ENCODE peak calls at places on chromosomes 5 and 9, in nine cellular contexts. J is breast epithelium, X is choroid plexus epithelial cell, B is mammary epithelial cell, P is AG09319, Z is cardiac fibroblast, D is foreskin keratinocyte, T is fibroblast of the aortic adventitia, F is A549. Y is an unnamed sample.

GRCh38 chr5:67413749-67414148 is 217.2 kb upstream of the CD180 start:
- DNase-seq in J (no peak), X (no peak), B (no peak), P (no peak), Z (no peak), D (no peak), T (no peak), F (no peak), Y (no peak)

GRCh38 chr5:140821375-140822280 is at the start of gene PCDHA5:
- DNase-seq in J (no peak), X (peak), B (no peak), P (no peak), Z (peak), D (no peak), T (no peak), F (peak), Y (no peak)

GRCh38 chr9:34096751-34097150 is 29.7 kb downstream of the DCAF12 start:
- DNase-seq in J (no peak), X (no peak), B (no peak), P (no peak), Z (no peak), D (no peak), T (no peak), F (no peak), Y (no peak)

GRCh38 chr5:83947763-83948162 is 227.1 kb upstream of the HAPLN1 start:
- DNase-seq in J (no peak), X (no peak), B (no peak), P (no peak), Z (no peak), D (no peak), T (no peak), F (no peak), Y (no peak)

GRCh38 chr9:78316151-78316892 is 19.4 kb downstream of the PSAT1 start:
- DNase-seq in J (no peak), X (no peak), B (no peak), P (no peak), Z (no peak), D (no peak), T (no peak), F (no peak), Y (no peak)

GRCh38 chr9:127686461-127687393 is 20.1 kb upstream of the CFAP157 start:
- DNase-seq in J (no peak), X (no peak), B (peak), P (no peak), Z (no peak), D (peak), T (no peak), F (no peak), Y (no peak)

GRCh38 chr5:109407913-109408312 is 1.9 kb downstream of the PJA2 start:
- DNase-seq in J (no peak), X (no peak), B (no peak), P (no peak), Z (no peak), D (no peak), T (no peak), F (no peak), Y (no peak)

GRCh38 chr9:101383361-101383760 is 1.4 kb downstream of the BAAT start:
- DNase-seq in J (no peak), X (no peak), B (no peak), P (no peak), Z (no peak), D (no peak), T (no peak), F (no peak), Y (no peak)

GRCh38 chr9:136576269-136576626 is 30.4 kb upstream of the NOTCH1 start:
- DNase-seq in J (peak), X (no peak), B (peak), P (no peak), Z (peak), D (peak), T (peak), F (peak), Y (no peak)

GRCh38 chr5:157470616-157471015 is 10.6 kb downstream of the NIPAL4 start:
- DNase-seq in J (no peak), X (no peak), B (no peak), P (no peak), Z (no peak), D (no peak), T (no peak), F (no peak), Y (no peak)

GRCh38 chr9:115098226-115098965 is 19.6 kb downstream of the TNC start:
- DNase-seq in J (no peak), X (no peak), B (no peak), P (no peak), Z (no peak), D (no peak), T (peak), F (no peak), Y (no peak)

GRCh38 chr5:125874717-125875116 is 548.5 kb upstream of the GRAMD2B start:
- DNase-seq in J (no peak), X (peak), B (peak), P (no peak), Z (no peak), D (no peak), T (no peak), F (no peak), Y (no peak)

GRCh38 chr9:21812945-21813568 is 10.6 kb downstream of the MTAP start:
- DNase-seq in J (peak), X (peak), B (peak), P (no peak), Z (peak), D (peak), T (peak), F (no peak), Y (no peak)

GRCh38 chr9:135363556-135363955 is 116.0 kb upstream of the PPP1R26 start:
- DNase-seq in J (no peak), X (no peak), B (no peak), P (no peak), Z (no peak), D (no peak), T (no peak), F (no peak), Y (no peak)

GRCh38 chr5:101084353-101084752 is 181.3 kb upstream of the ST8SIA4 start:
- DNase-seq in J (no peak), X (no peak), B (no peak), P (no peak), Z (no peak), D (no peak), T (no peak), F (no peak), Y (no peak)

GRCh38 chr9:69485466-69485865 is 160.5 kb downstream of the ENTREP1 start:
- DNase-seq in J (no peak), X (no peak), B (no peak), P (no peak), Z (no peak), D (no peak), T (no peak), F (no peak), Y (no peak)

GRCh38 chr9:113886003-113886324 is 9.9 kb downstream of the ZNF618 start:
- DNase-seq in J (no peak), X (peak), B (no peak), P (no peak), Z (peak), D (no peak), T (peak), F (no peak), Y (no peak)

GRCh38 chr5:176466245-176466871 is 18.2 kb downstream of the FAF2 start:
- DNase-seq in J (no peak), X (peak), B (peak), P (peak), Z (peak), D (no peak), T (peak), F (no peak), Y (no peak)

GRCh38 chr5:141127305-141127704 is 5.7 kb downstream of the PCDHB4 start:
- DNase-seq in J (no peak), X (no peak), B (no peak), P (no peak), Z (no peak), D (no peak), T (no peak), F (no peak), Y (no peak)

GRCh38 chr5:94623026-94623425 is 4.6 kb downstream of the SLF1 start:
- DNase-seq in J (no peak), X (no peak), B (no peak), P (no peak), Z (peak), D (no peak), T (peak), F (no peak), Y (no peak)

GRCh38 chr9:104090578-104090977 is 3.5 kb upstream of the SMC2 start:
- DNase-seq in J (no peak), X (no peak), B (no peak), P (no peak), Z (no peak), D (no peak), T (no peak), F (no peak), Y (no peak)

GRCh38 chr9:120712539-120713031 is 1.7 kb downstream of the MEGF9 start:
- DNase-seq in J (no peak), X (no peak), B (no peak), P (no peak), Z (no peak), D (no peak), T (no peak), F (no peak), Y (no peak)

GRCh38 chr9:16312962-16313546 is 557.4 kb downstream of the BNC2 start:
- DNase-seq in J (no peak), X (no peak), B (no peak), P (no peak), Z (no peak), D (no peak), T (no peak), F (no peak), Y (no peak)

GRCh38 chr5:153974131-153974812 is 64.4 kb downstream of the FAM114A2 start:
- DNase-seq in J (no peak), X (peak), B (peak), P (no peak), Z (peak), D (no peak), T (peak), F (peak), Y (no peak)

GRCh38 chr9:101691657-101692056 is 46.8 kb downstream of the GRIN3A start:
- DNase-seq in J (no peak), X (no peak), B (no peak), P (no peak), Z (no peak), D (no peak), T (no peak), F (no peak), Y (no peak)

GRCh38 chr5:170289749-170290148 is 7.8 kb downstream of the LCP2 start:
- DNase-seq in J (no peak), X (no peak), B (no peak), P (no peak), Z (no peak), D (no peak), T (no peak), F (no peak), Y (no peak)

GRCh38 chr5:170291324-170291847 is 6.2 kb downstream of the LCP2 start:
- DNase-seq in J (no peak), X (no peak), B (no peak), P (no peak), Z (no peak), D (no peak), T (no peak), F (no peak), Y (peak)

GRCh38 chr5:170296036-170296934 is 1.3 kb downstream of the LCP2 start:
- DNase-seq in J (no peak), X (no peak), B (no peak), P (no peak), Z (no peak), D (no peak), T (no peak), F (no peak), Y (no peak)

GRCh38 chr5:170293273-170293672 is 4.3 kb downstream of the LCP2 start:
- DNase-seq in J (no peak), X (no peak), B (no peak), P (no peak), Z (no peak), D (no peak), T (no peak), F (no peak), Y (no peak)

GRCh38 chr5:170292509-170292908 is 5.1 kb downstream of the LCP2 start:
- DNase-seq in J (no peak), X (no peak), B (no peak), P (no peak), Z (no peak), D (no peak), T (no peak), F (no peak), Y (no peak)
- TF ChIP-seq CTCF in J (no peak), X (no peak), B (no peak), P (no peak), Z (no peak), D (no peak), T (no peak), F (no peak), Y (no peak)

DNA sequence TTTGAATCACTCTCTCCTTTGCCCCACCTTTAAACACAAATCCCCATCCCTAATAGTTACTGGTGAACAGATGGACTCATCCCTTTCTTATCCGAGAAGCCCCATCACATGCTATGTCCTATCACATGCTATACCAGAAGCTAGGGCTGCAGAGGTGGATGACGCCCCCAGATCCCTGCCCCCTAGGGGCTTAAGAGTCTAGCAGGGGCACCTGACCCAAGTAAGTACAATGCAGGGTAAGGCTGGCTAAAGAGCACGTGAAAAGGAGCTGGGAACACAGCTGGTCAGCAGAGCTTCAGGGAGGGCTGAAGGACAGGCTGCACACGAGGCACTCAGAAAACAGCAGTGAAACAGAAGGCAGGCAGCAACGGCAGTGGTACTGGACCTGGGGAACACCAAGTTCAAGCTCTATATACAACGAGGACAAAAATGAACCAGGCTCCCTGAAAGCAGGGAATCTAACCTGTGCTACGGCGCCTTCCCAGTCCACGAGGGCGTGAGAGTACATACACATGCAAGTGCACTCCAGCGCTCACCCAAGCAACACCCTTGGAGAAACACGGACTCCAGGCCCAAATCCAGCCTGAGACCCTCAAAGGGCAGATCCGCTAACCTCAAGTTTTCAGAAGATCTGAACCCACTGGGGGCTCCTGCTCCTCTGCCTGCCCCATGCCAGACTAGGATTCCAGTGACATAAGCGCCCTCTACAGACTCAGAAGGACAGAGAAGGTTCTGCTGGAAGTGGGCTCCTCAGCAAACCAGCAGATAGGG is 57.5 kb downstream of the PSMB7 start:
- DNase-seq in J (no peak), X (peak), B (no peak), P (no peak), Z (no peak), D (no peak), T (no peak), F (no peak), Y (no peak)
- TF ChIP-seq CTCF in J (no peak), X (peak), B (no peak), P (peak), Z (peak), D (peak), T (peak), F (peak), Y (no peak)

GRCh38 chr9:24832307-24832706 is 286.6 kb upstream of the IZUMO3 start:
- DNase-seq in J (no peak), X (peak), B (no peak), P (no peak), Z (no peak), D (no peak), T (no peak), F (no peak), Y (no peak)
- TF ChIP-seq CTCF in J (no peak), X (peak), B (peak), P (no peak), Z (peak), D (peak), T (peak), F (no peak), Y (no peak)

DNA sequence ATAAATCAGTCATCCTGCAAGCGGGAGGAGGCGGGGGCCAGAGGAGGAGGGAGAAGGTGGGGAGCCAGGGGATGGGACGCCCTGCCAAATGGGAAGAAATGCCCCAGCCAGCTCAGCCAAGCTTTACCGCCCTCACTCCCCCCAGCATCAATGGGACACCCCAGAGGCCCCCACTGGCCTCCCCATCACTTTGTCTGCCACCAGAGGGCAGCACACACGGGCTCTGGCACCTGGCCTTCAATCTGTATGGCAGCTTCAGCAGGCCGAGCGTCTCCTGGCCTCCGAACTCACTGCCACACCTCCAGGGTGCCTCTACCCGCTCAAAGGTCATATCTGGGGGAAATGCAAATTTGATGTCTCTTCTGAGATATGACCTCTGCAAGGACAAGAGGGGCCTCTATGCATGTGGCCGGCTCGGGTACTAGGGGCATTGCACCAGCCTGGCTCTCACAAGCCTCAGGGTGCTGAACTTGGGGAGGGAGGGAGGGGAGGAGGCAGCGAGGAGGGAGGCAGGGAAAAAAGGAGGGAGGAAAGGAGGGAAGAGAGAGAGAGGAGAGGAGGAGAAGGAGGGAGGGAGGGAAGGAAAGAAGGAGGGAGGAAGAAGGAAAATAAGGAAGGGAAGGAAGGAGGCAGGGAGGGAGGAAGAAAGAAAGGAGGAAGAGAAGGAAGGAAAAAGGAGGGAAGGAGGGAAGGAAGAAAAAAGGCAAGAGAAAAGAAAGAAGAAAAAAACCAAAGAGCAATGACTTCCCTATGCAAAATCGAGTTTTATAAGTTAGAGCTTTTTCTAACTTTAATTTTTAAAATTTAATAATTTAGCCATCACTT is 656 bp upstream of the GFI1B start:
- DNase-seq in J (no peak), X (peak), B (peak), P (peak), Z (peak), D (no peak), T (peak), F (peak), Y (no peak)
- TF ChIP-seq CTCF in J (peak), X (peak), B (peak), P (peak), Z (peak), D (peak), T (peak), F (peak), Y (no peak)

GRCh38 chr5:179504600-179505396 is 45.6 kb upstream of the RUFY1 start:
- DNase-seq in J (no peak), X (peak), B (no peak), P (no peak), Z (no peak), D (no peak), T (no peak), F (no peak), Y (peak)

GRCh38 chr5:179509845-179510244 is 40.5 kb upstream of the RUFY1 start:
- DNase-seq in J (no peak), X (no peak), B (no peak), P (no peak), Z (no peak), D (no peak), T (no peak), F (no peak), Y (no peak)

GRCh38 chr5:179505636-179506261 is 44.6 kb upstream of the RUFY1 start:
- DNase-seq in J (no peak), X (no peak), B (no peak), P (no peak), Z (no peak), D (no peak), T (no peak), F (no peak), Y (peak)

GRCh38 chr5:179509239-179509638 is 41.1 kb upstream of the RUFY1 start:
- DNase-seq in J (no peak), X (no peak), B (no peak), P (no peak), Z (no peak), D (no peak), T (no peak), F (no peak), Y (no peak)

GRCh38 chr5:179504191-179504590 is 46.2 kb upstream of the RUFY1 start:
- DNase-seq in J (no peak), X (no peak), B (no peak), P (no peak), Z (no peak), D (no peak), T (no peak), F (no peak), Y (peak)
- TF ChIP-seq CTCF in J (no peak), X (no peak), B (no peak), P (no peak), Z (no peak), D (no peak), T (no peak), F (no peak), Y (no peak)

DNA sequence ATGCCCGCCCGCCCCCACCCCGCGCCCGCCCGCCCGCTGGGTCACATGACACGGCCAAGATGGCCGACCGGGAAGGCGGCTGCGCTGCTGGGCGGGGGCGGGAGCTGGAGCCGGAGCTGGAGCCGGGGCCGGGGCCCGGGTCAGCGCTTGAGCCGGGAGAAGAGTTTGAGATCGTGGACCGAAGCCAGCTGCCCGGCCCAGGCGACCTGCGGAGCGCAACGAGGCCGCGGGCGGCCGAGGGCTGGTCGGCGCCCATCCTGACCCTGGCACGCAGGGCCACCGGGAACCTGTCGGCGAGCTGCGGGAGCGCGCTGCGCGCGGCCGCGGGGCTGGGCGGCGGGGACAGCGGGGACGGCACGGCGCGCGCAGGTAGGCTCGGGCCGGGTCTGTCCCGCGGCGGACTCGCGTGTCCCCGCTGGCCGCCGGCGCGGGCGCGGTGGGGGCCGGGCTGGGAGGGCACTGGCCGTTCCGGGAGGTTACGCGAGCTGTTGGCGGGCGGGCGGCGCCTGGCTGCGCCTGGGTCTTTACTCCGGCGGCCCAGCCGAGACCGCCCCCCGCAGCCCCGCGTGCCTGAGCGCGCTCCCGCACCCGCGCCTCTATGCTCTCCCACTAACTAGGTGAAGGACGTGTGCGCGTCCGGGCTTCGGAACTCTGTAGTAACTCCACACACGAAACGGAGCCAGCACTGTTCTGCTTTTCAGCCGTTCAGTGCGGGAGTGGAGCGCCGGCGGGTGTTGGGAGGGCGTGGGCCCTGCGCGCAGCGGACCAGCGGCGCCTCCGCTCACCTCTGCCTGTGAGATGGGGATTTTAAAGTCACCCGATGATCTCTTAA is at the start of gene RUFY1:
- DNase-seq in J (peak), X (peak), B (peak), P (no peak), Z (peak), D (peak), T (peak), F (peak), Y (peak)
- TF ChIP-seq CTCF in J (no peak), X (no peak), B (no peak), P (no peak), Z (no peak), D (no peak), T (no peak), F (no peak), Y (no peak)